ENCODE peak calls at places on chromosome 16, in eight cellular contexts. T is RWPE1, M is cardiac fibroblast, O is GM20000, U is pancreas, Y is A549, E is GM12865, Z is fibroblast of pulmonary artery. A is an unnamed sample.

GRCh38 chr16:56477096-56477878 is 25.9 kb downstream of the OGFOD1 start:
- DNase-seq in T (peak), M (peak), O (no peak), U (no peak), Y (peak), E (no peak), Z (peak), A (no peak)

GRCh38 chr16:71479420-71479819 is 9.7 kb downstream of the ZNF19 start:
- DNase-seq in T (no peak), M (peak), O (no peak), U (no peak), Y (no peak), E (peak), Z (peak), A (no peak)

GRCh38 chr16:68319185-68319908 is 8.5 kb downstream of the PRMT7 start:
- DNase-seq in T (no peak), M (no peak), O (peak), U (no peak), Y (no peak), E (peak), Z (no peak), A (peak)

GRCh38 chr16:6081320-6081976 is 983.9 kb upstream of the EEF2KMT start:
- DNase-seq in T (peak), M (no peak), O (no peak), U (no peak), Y (peak), E (peak), Z (peak), A (peak)

GRCh38 chr16:73064996-73065349 is 17.0 kb upstream of the ZFHX3 start:
- DNase-seq in T (no peak), M (no peak), O (no peak), U (no peak), Y (no peak), E (no peak), Z (no peak), A (no peak)

GRCh38 chr16:89289428-89290395 is 72.2 kb downstream of the ZNF778 start:
- DNase-seq in T (peak), M (peak), O (peak), U (peak), Y (peak), E (peak), Z (peak), A (peak)

GRCh38 chr16:57609541-57610401 is 18.7 kb upstream of the ADGRG1 start:
- DNase-seq in T (no peak), M (peak), O (peak), U (peak), Y (no peak), E (peak), Z (peak), A (peak)

GRCh38 chr16:56658476-56658875 is 717 bp downstream of the MT1F start:
- DNase-seq in T (no peak), M (no peak), O (no peak), U (no peak), Y (no peak), E (no peak), Z (no peak), A (no peak)

GRCh38 chr16:1286492-1287094 is 22.8 kb upstream of the UBE2I start:
- DNase-seq in T (no peak), M (no peak), O (no peak), U (no peak), Y (no peak), E (no peak), Z (no peak), A (no peak)

GRCh38 chr16:10242076-10242475 is 59.8 kb upstream of the GRIN2A start:
- DNase-seq in T (no peak), M (no peak), O (no peak), U (no peak), Y (no peak), E (no peak), Z (no peak), A (no peak)

GRCh38 chr16:4404247-4404966 is 12.0 kb downstream of the CORO7 start:
- DNase-seq in T (no peak), M (peak), O (no peak), U (no peak), Y (peak), E (peak), Z (peak), A (no peak)

GRCh38 chr16:75062944-75063444 is 53.6 kb downstream of the LDHD start:
- DNase-seq in T (no peak), M (no peak), O (no peak), U (no peak), Y (no peak), E (no peak), Z (no peak), A (no peak)
- TF ChIP-seq CTCF in T (no peak), M (no peak), O (no peak), U (no peak), Y (no peak), E (no peak), Z (peak), A (no peak)

DNA sequence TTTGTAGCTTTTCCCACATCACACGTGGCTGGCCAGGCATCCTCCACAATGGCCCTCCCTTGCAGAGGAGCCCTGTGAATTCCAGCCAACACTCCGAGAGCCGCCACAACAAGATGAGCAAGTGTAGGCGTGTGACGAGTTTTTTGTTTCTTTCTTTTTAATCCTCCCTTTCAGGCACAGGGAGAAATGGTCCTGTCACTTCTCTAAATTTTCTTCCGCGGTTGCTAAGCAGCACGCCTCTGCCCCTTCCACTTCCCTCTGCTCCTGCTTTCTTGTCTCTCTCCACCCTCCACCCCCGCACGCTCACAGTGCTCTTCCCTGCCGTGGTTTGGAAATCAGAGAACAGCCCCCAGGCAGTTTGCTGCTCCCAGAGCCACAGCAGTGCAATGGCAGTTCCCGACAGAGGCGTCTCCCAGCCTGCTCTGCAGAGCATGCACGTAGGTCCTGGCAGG is 68.0 kb upstream of the MRTFB start:
- DNase-seq in T (peak), M (peak), O (peak), U (peak), Y (no peak), E (no peak), Z (peak), A (no peak)
- TF ChIP-seq CTCF in T (no peak), M (no peak), O (no peak), U (no peak), Y (no peak), E (no peak), Z (peak), A (no peak)

GRCh38 chr16:86252596-86252995 is 257.7 kb upstream of the FOXF1 start:
- DNase-seq in T (no peak), M (peak), O (no peak), U (no peak), Y (no peak), E (peak), Z (peak), A (no peak)
- TF ChIP-seq CTCF in T (no peak), M (peak), O (no peak), U (peak), Y (peak), E (peak), Z (peak), A (peak)

DNA sequence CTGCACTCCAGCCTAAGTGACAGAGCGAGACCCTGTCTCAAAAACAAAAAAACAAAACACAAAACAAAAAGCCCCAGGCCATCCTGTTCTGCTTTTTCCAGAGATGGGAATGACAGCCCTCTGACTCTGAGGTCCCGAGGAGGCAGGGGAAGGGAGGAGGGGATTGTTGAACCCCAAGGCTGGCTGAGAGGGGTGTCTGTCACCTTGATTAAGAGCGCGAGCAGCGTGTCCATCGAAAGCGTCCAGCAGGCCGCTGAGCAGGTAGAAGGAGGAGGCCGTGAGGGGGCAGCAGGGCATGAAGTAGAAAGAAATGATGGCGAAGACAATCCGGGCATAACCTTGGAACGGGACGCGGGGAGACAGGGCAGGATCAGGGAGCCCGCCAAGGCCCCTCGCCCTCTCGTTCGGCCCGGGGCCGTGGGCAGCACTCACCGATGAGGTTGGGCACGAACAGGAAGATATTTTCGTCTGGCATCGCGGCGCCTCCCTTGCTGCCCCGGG is 593 bp downstream of the CDIPT start:
- DNase-seq in T (peak), M (no peak), O (no peak), U (no peak), Y (no peak), E (peak), Z (peak), A (no peak)
- TF ChIP-seq CTCF in T (no peak), M (peak), O (peak), U (no peak), Y (no peak), E (no peak), Z (peak), A (peak)

DNA sequence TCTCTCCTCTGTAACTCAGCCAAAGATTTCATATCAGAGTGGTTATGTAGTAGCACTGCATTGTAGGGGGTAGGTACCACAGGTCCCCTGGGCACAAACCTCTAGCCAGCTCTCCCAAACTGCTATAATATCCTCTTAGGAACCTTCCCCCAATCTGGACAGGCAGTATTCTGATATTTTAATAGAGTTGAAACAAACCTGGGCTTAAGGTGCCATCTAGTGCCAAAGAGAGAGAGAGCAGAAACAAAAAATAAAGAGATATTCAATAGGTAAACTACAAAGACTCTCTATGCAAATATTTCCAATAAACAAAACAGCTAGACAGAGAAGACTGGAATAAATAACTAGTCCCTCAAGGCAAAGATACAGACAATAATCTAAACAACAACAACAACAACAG is 1070.0 kb downstream of the CDH11 start:
- DNase-seq in T (no peak), M (peak), O (no peak), U (no peak), Y (no peak), E (no peak), Z (peak), A (no peak)
- TF ChIP-seq CTCF in T (peak), M (peak), O (no peak), U (no peak), Y (no peak), E (no peak), Z (peak), A (peak)